ENCODE peak calls at places on chromosomes 1 and 21, in seven cellular contexts. Y is endothelial cell, M is astrocyte of the spinal cord, D is GM13977, S is IMR-90, A is spleen, U is GM12865. N is an unnamed sample.

GRCh38 chr1:23960291-23960718 is 677 bp downstream of the PNRC2 start:
- DNase-seq in M (peak), Y (no peak), S (peak), A (no peak), U (peak), D (peak), N (peak)

GRCh38 chr1:118485757-118486156 is 300.7 kb upstream of the SPAG17 start:
- DNase-seq in Y (no peak), A (no peak), U (no peak), M (no peak), D (no peak), S (no peak), N (no peak)

GRCh38 chr1:93846151-93846928 is 32.7 kb downstream of the DNTTIP2 start:
- DNase-seq in S (peak), M (peak), Y (peak), U (peak), A (peak), D (peak), N (peak)

GRCh38 chr1:209455133-209455532 is 128.4 kb upstream of the CAMK1G start:
- DNase-seq in A (no peak), U (no peak), D (no peak), M (no peak), S (peak), Y (no peak), N (no peak)

GRCh38 chr1:30912203-30912602 is 3.6 kb upstream of the SDC3 start:
- DNase-seq in M (no peak), D (no peak), A (peak), Y (no peak), U (no peak), S (no peak), N (no peak)

GRCh38 chr1:9888886-9889285 is 21.2 kb downstream of the CTNNBIP1 start:
- DNase-seq in D (no peak), U (no peak), A (no peak), Y (no peak), S (no peak), M (no peak), N (no peak)

GRCh38 chr1:94025383-94026340 is 95.3 kb downstream of the ABCA4 start:
- DNase-seq in S (peak), U (peak), D (peak), Y (peak), M (peak), A (no peak), N (peak)

GRCh38 chr1:66834926-66835325 is 33.9 kb upstream of the INSL5 start:
- DNase-seq in M (no peak), D (no peak), S (no peak), Y (no peak), U (no peak), A (no peak), N (no peak)

GRCh38 chr1:55309053-55309452 is 93.9 kb upstream of the USP24 start:
- DNase-seq in S (peak), D (no peak), M (peak), Y (no peak), A (no peak), U (no peak), N (peak)

GRCh38 chr1:167926486-167926997 is 9.9 kb upstream of the DCAF6 start:
- DNase-seq in Y (no peak), D (no peak), S (no peak), A (no peak), M (no peak), U (no peak), N (no peak)

GRCh38 chr1:111735858-111736544 is 3.2 kb downstream of the INKA2 start:
- DNase-seq in U (no peak), S (peak), D (no peak), Y (no peak), M (no peak), A (no peak), N (no peak)

GRCh38 chr1:107076846-107077245 is 20.4 kb downstream of the PRMT6 start:
- DNase-seq in U (no peak), M (peak), Y (no peak), D (no peak), A (no peak), S (peak), N (no peak)

GRCh38 chr1:89910780-89911179 is 84.1 kb upstream of the ZNF326 start:
- DNase-seq in Y (no peak), A (no peak), D (no peak), M (peak), U (no peak), S (peak), N (peak)

GRCh38 chr1:30756545-30757195 is 904 bp downstream of the LAPTM5 start:
- DNase-seq in Y (no peak), M (peak), D (no peak), U (peak), S (peak), A (peak), N (peak)

GRCh38 chr21:45590246-45590725 is 48.0 kb upstream of the SLC19A1 start:
- DNase-seq in M (peak), S (peak), Y (peak), D (peak), U (peak), A (peak), N (peak)

GRCh38 chr1:89590341-89591080 is 42.4 kb upstream of the LRRC8C start:
- DNase-seq in S (no peak), Y (no peak), D (no peak), A (no peak), M (no peak), U (no peak), N (no peak)

GRCh38 chr1:53410100-53410541 is 49.1 kb upstream of the DMRTB1 start:
- DNase-seq in Y (no peak), M (no peak), A (no peak), D (peak), U (peak), S (peak), N (no peak)

GRCh38 chr21:45765375-45765774 is 121.8 kb downstream of the PCBP3 start:
- DNase-seq in D (no peak), A (peak), M (no peak), U (no peak), Y (no peak), S (no peak), N (no peak)

GRCh38 chr21:17738171-17738953 is 80.8 kb downstream of the C21orf91 start:
- DNase-seq in U (no peak), Y (no peak), M (peak), S (no peak), D (no peak), A (no peak), N (no peak)

GRCh38 chr1:111658622-111659021 is 39.0 kb downstream of the RAP1A start:
- DNase-seq in S (no peak), D (no peak), A (no peak), Y (no peak), M (no peak), U (no peak), N (no peak)

GRCh38 chr1:46643368-46643775 is 24.8 kb downstream of the ATPAF1 start:
- DNase-seq in Y (no peak), A (no peak), U (no peak), S (peak), D (no peak), M (peak), N (peak)

GRCh38 chr1:234752927-234753326 is 142.9 kb upstream of the IRF2BP2 start:
- DNase-seq in M (no peak), Y (no peak), S (no peak), A (no peak), U (no peak), D (no peak), N (no peak)

GRCh38 chr1:160061376-160062100 is 8.4 kb downstream of the KCNJ10 start:
- DNase-seq in A (no peak), M (no peak), U (no peak), D (peak), S (no peak), Y (no peak), N (no peak)

GRCh38 chr1:26664802-26665201 is 31.0 kb upstream of the ARID1A start:
- DNase-seq in M (no peak), S (no peak), Y (no peak), A (no peak), U (no peak), D (no peak), N (no peak)

GRCh38 chr1:33654267-33654832 is 181.9 kb downstream of the ZSCAN20 start:
- DNase-seq in D (no peak), A (no peak), Y (peak), S (peak), M (peak), U (peak), N (peak)

GRCh38 chr1:167708940-167709389 is 12.8 kb upstream of the MPZL1 start:
- DNase-seq in S (no peak), D (no peak), A (no peak), Y (peak), M (no peak), U (peak), N (peak)

GRCh38 chr1:232954594-232955365 is 4.4 kb downstream of the NTPCR start:
- DNase-seq in A (no peak), M (peak), U (no peak), D (no peak), S (peak), Y (no peak), N (no peak)

GRCh38 chr1:2974701-2975301 is 46.5 kb upstream of the ACTRT2 start:
- DNase-seq in Y (no peak), M (no peak), S (no peak), D (no peak), A (no peak), U (no peak), N (no peak)

GRCh38 chr1:196774195-196774594 is 445 bp upstream of the CFHR3 start:
- DNase-seq in U (no peak), A (no peak), S (no peak), Y (no peak), M (no peak), D (no peak), N (no peak)

GRCh38 chr1:196774603-196775002 is at the start of gene CFHR3:
- DNase-seq in Y (no peak), A (no peak), D (no peak), M (no peak), U (peak), S (no peak), N (no peak)

GRCh38 chr1:196777603-196778002 is 3.0 kb downstream of the CFHR3 start:
- DNase-seq in S (no peak), D (no peak), U (no peak), M (no peak), A (no peak), Y (no peak), N (no peak)

GRCh38 chr1:196773713-196774112 is 927 bp upstream of the CFHR3 start:
- DNase-seq in Y (no peak), A (no peak), U (no peak), D (no peak), M (no peak), S (no peak), N (no peak)

DNA sequence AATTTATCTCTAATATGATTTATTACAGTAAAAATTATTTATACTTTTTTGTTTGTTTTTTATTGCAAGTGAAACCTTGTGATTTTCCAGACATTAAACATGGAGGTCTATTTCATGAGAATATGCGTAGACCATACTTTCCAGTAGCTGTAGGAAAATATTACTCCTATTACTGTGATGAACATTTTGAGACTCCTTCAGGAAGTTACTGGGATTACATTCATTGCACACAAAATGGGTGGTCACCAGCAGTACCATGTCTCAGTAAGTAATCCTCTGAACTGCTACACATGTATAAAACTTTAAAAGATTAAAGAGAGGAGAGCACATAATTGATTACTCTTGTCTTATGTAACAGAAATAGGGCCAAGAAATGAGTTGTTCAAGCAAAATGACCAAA is 4.5 kb downstream of the CFHR3 start:
- DNase-seq in S (no peak), U (no peak), M (no peak), D (no peak), Y (no peak), A (no peak), N (no peak)
- TF ChIP-seq CTCF in S (no peak), U (no peak), M (peak), D (no peak), Y (peak), A (no peak), N (no peak)

GRCh38 chr1:12592496-12592895 is 25.5 kb downstream of the DHRS3 start:
- DNase-seq in U (no peak), S (no peak), A (no peak), D (no peak), Y (no peak), M (no peak), N (no peak)

GRCh38 chr1:12594490-12594889 is 23.5 kb downstream of the DHRS3 start:
- DNase-seq in M (no peak), Y (no peak), A (no peak), D (no peak), U (no peak), S (no peak), N (no peak)

GRCh38 chr1:12593621-12594066 is 24.4 kb downstream of the DHRS3 start:
- DNase-seq in D (no peak), Y (no peak), S (peak), M (no peak), A (no peak), U (no peak), N (peak)

GRCh38 chr1:12588695-12589094 is 29.3 kb downstream of the DHRS3 start:
- DNase-seq in S (no peak), Y (no peak), D (no peak), U (no peak), M (no peak), A (no peak), N (no peak)

DNA sequence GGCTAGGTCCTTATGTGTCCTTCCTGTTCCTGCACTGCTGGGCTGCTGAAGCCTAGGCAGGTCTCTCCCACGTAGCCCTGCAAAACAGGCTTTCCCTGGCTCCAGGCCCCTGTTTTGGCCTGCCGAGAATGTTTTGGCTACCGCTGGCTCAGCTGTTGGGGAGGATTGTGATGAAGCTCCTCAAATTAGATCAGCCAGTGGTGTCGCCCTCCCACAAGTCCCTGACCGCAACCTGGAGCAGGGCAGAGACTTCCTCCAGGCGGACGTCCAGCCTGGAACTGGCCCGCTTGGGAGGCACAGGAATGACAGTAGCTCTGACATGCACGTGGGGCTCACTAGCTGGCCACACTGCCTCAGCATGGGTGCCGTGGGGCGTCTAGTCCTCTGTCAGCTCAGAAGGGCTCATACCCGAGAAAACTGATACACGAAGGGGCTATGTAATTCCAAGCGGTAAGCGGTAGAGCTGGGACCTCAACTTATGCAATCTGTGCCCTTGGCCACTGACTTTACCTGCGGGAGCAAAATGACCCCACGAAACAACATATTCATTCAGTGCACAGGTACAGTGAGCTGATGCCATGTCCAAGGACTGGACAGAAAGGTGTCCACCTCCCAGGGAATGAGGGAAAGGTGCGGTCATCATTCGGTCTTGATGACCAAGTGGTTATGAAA is 26.6 kb downstream of the DHRS3 start:
- DNase-seq in S (no peak), A (peak), Y (no peak), M (peak), D (no peak), U (no peak), N (peak)
- TF ChIP-seq CTCF in S (no peak), A (no peak), Y (no peak), M (no peak), D (no peak), U (no peak), N (no peak)

DNA sequence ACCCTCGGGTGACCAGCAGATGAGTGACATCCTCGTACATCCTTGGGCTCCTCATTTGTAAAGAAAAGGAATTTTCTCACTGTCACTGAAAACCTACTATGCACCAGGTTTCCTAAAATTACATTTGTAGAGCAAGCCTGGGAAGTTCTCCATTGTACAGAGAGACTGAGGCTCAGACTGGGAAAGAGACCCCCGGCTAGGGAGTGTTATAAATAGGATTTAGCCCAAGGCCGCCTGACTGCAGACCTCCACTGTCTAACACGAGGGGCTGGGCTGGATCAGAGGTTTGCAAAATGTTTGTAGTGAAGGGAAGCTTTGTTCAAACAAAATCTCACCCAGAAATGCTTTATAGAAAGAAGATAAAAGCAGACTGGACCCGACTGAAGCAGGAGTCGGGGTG is 131.2 kb downstream of the ACTL8 start:
- DNase-seq in M (no peak), U (no peak), S (no peak), A (no peak), Y (no peak), D (no peak), N (no peak)
- TF ChIP-seq CTCF in M (no peak), U (no peak), S (no peak), A (no peak), Y (no peak), D (no peak), N (no peak)

GRCh38 chr1:204960306-204960984 is 82.6 kb upstream of the CNTN2 start:
- DNase-seq in A (no peak), M (no peak), U (no peak), D (no peak), Y (no peak), S (no peak), N (no peak)

GRCh38 chr1:204959836-204960235 is 83.2 kb upstream of the CNTN2 start:
- DNase-seq in D (no peak), U (no peak), Y (no peak), S (no peak), A (no peak), M (no peak), N (no peak)

GRCh38 chr1:204959374-204959773 is 83.6 kb upstream of the CNTN2 start:
- DNase-seq in S (no peak), Y (no peak), M (no peak), U (no peak), D (no peak), A (no peak), N (no peak)

GRCh38 chr1:204962742-204963632 is 80.0 kb upstream of the CNTN2 start:
- DNase-seq in M (no peak), S (no peak), D (peak), Y (no peak), A (no peak), U (no peak), N (no peak)

DNA sequence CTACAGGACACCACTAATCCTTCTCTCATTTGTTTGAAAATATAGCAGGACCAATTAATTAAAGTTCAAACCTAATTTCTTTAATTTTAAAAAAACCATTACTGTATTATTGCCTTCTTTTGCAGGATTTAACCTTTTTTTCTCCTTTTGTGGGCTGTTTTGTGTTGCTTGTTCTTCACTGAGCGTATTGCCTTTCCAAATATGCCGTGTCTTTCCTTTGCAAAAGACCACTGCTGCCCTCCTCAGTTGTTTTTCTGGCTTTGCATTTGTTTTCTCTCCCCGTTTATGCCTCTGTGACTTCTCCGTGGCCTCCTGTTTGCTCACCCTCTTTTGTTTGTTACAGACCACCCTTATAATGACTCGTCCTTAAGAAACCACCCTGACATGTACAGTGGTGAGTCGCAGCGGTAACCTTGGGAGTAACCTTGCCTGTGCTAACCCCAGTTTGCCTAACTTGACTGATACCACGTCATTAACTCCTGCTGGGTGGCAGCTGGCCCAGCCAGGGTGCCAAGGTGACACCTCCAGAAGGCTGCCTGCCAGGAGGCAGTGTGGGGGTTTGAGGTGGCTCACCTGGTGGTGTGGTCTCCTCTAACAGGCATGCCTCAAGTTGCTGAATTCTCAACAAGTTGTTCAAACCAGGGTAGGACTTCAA is 81.1 kb upstream of the CNTN2 start:
- DNase-seq in Y (no peak), M (no peak), U (no peak), S (no peak), D (no peak), A (no peak), N (no peak)
- TF ChIP-seq CTCF in Y (no peak), M (no peak), U (no peak), S (no peak), D (no peak), A (no peak), N (no peak)

GRCh38 chr1:165686121-165686970 is 12.0 kb downstream of the ALDH9A1 start:
- DNase-seq in U (peak), Y (no peak), A (no peak), M (no peak), D (peak), S (no peak), N (no peak)
- TF ChIP-seq CTCF in U (no peak), Y (no peak), A (no peak), M (peak), D (peak), S (no peak), N (no peak)

GRCh38 chr1:113669988-113670387 is 89.3 kb downstream of the PHTF1 start:
- DNase-seq in D (no peak), U (no peak), Y (no peak), A (no peak), M (no peak), S (no peak), N (no peak)
- TF ChIP-seq CTCF in D (no peak), U (no peak), Y (no peak), A (no peak), M (no peak), S (no peak), N (no peak)